ENCODE peak calls at places on chromosomes 13 and 19, in four cellular contexts. R is A549, X is GM12878, F is IMR-90. J is an unnamed sample.

GRCh38 chr19:56718231-56718630 is 46.7 kb upstream of the ZNF835 start:
- DNase-seq in R (no peak), X (no peak), F (no peak), J (no peak)

GRCh38 chr13:49298903-49299605 is 51.3 kb downstream of the CDADC1 start:
- DNase-seq in R (no peak), F (no peak), X (no peak), J (no peak)

GRCh38 chr13:70856706-70857105 is 748.5 kb upstream of the KLHL1 start:
- DNase-seq in R (no peak), F (no peak), X (no peak), J (no peak)

GRCh38 chr19:8445488-8446001 is 770 bp downstream of the HNRNPM start:
- DNase-seq in F (no peak), X (no peak), R (no peak), J (peak; percentile 74)

GRCh38 chr13:40982772-40983171 is 36.3 kb downstream of the ELF1 start:
- DNase-seq in X (peak; percentile 84), R (no peak), F (peak; percentile 52), J (peak; percentile 74)

GRCh38 chr13:66992683-66993082 is 237.5 kb downstream of the PCDH9 start:
- DNase-seq in R (no peak), X (no peak), F (no peak), J (no peak)

GRCh38 chr13:74056829-74057564 is 77.2 kb downstream of the KLF12 start:
- DNase-seq in X (no peak), R (no peak), F (no peak), J (no peak)

GRCh38 chr13:25167349-25167748 is 4.7 kb downstream of the AMER2 start:
- DNase-seq in R (no peak), F (no peak), X (no peak), J (no peak)

GRCh38 chr19:12947702-12948596 is 2.3 kb downstream of the RAD23A start:
- DNase-seq in F (no peak), X (no peak), R (no peak), J (peak; percentile 16)

GRCh38 chr19:48629599-48630288 is 7.4 kb downstream of the DBP start:
- DNase-seq in X (no peak), F (no peak), R (no peak), J (peak; percentile 54)

GRCh38 chr19:18785179-18786124 is 5.7 kb downstream of the COMP start:
- DNase-seq in F (peak; percentile 22), R (peak; percentile 66), X (no peak), J (peak; percentile 100)

GRCh38 chr13:40119852-40120251 is 464.4 kb downstream of the COG6 start:
- DNase-seq in X (no peak), F (no peak), R (no peak), J (no peak)

GRCh38 chr13:27117947-27118346 is 53.7 kb downstream of the USP12 start:
- DNase-seq in X (no peak), F (no peak), R (no peak), J (no peak)

GRCh38 chr19:6374179-6374709 is 1.5 kb downstream of the PSPN start:
- DNase-seq in R (no peak), X (no peak), F (no peak), J (no peak)

GRCh38 chr13:20054586-20054985 is 96.1 kb downstream of the ZMYM2 start:
- DNase-seq in F (no peak), R (no peak), X (no peak), J (no peak)

GRCh38 chr13:59823495-59823894 is 340.2 kb downstream of the DIAPH3 start:
- DNase-seq in X (no peak), F (peak; percentile 77), R (no peak), J (no peak)

GRCh38 chr13:95100525-95101121 is 200.6 kb downstream of the ABCC4 start:
- DNase-seq in F (peak; percentile 77), R (peak; percentile 66), X (peak; percentile 21), J (no peak)

GRCh38 chr13:31797154-31797775 is 57.9 kb downstream of the RXFP2 start:
- DNase-seq in R (peak; percentile 2), X (no peak), F (peak; percentile 55), J (no peak)

GRCh38 chr19:33490041-33490451 is 31.5 kb downstream of the PEPD start:
- DNase-seq in R (no peak), X (no peak), F (no peak), J (no peak)

GRCh38 chr19:33493401-33494275 is 28.0 kb downstream of the PEPD start:
- DNase-seq in X (no peak), F (no peak), R (no peak), J (no peak)

GRCh38 chr19:33492951-33493350 is 28.6 kb downstream of the PEPD start:
- DNase-seq in X (no peak), R (no peak), F (no peak), J (no peak)

GRCh38 chr19:33488826-33489225 is 32.8 kb downstream of the PEPD start:
- DNase-seq in F (no peak), R (no peak), X (no peak), J (no peak)

GRCh38 chr19:33492090-33492489 is 29.5 kb downstream of the PEPD start:
- DNase-seq in F (no peak), X (no peak), R (no peak), J (no peak)
- TF ChIP-seq ELK1 in F (no peak), X (no peak), R (no peak), J (no peak)

GRCh38 chr19:28046932-28047331 is 1166.0 kb downstream of the UQCRFS1 start:
- DNase-seq in X (no peak), R (no peak), F (no peak), J (no peak)

GRCh38 chr19:28049875-28050274 is 1163.1 kb downstream of the UQCRFS1 start:
- DNase-seq in X (no peak), F (no peak), R (no peak), J (no peak)

GRCh38 chr19:28045621-28046020 is 1167.3 kb downstream of the UQCRFS1 start:
- DNase-seq in F (no peak), X (no peak), R (no peak), J (no peak)

DNA sequence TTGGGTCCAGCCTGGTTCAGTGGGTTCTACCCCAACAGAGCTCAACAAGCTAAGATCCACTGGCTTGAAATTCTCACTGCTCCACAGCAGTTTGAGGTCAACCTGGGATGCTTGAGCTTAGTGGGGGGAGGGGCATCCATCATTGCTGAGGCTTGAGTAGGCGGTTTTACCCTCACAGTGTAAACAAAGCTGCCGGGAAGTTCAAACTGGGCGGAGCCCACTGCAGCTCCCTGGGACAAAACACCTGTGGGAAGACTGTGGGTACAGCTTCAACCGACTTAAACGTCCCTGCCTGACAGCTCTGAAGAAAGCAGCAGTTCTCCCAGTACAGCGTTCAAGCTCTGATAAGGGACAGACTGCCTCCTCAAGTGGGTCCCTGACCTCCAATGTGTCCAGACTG is 1161.9 kb downstream of the UQCRFS1 start:
- DNase-seq in R (no peak), X (no peak), F (no peak), J (no peak)
- TF ChIP-seq ELK1 in R (no peak), X (no peak), F (no peak), J (no peak)

DNA sequence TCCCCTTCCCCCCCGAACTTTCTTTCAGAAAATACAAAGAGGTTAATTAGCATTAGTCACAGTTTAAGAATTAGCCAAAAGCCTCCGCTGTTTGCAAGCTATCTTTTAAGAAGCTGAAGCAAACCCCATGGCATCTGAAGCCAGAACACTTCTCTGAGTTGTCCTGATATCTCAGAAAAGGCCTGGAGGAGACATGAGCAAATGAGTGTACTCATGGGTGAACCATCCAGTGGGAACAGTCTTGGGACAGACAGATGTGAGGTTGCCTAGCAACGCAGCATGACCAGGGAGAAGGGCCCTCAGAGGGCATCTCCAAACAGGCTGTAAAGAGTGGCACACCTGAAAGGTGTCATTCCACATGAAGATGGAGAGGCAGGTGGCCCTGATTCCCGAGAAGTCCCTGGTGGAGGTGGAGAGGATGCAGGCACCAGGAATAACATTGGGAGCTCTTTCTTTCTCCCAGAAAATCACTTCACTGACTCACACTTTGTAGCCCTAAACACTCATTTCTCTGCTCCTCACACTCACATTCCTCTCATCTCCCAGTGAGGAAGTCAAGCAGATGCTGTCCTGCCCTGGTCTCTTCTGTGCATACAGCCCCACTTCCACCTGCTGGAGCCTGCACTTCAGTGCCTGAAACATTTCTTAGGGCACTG is 87.0 kb upstream of the TSHZ3 start:
- DNase-seq in X (no peak), R (no peak), F (peak; percentile 24), J (no peak)
- TF ChIP-seq ELK1 in X (no peak), R (no peak), F (no peak), J (no peak)

GRCh38 chr19:53809518-53810186 is 14.5 kb downstream of the NLRP12 start:
- DNase-seq in F (no peak), R (no peak), X (no peak), J (peak; percentile 30)
- TF ChIP-seq ELK1 in F (no peak), R (no peak), X (no peak), J (no peak)

DNA sequence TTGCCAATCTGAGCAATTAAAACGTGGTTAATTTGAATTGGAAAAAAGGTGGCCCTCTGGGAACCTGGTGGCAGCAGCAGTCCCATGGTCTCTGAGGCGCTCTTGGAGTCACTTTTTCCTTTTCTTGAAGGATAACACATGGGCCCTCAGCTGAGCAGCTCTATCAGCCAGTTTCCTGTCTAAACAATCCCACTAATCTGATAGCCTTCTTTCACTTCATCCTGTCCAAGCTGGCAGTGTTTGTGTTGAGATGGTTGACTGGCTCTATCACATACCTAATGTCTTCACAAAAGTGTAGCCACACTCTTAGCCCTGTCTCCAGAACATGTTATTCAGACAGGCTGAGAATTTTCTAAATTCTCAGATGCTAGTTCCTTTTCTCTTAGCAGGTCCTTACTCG is 10.7 kb downstream of the MZT1 start:
- DNase-seq in F (no peak), X (no peak), R (no peak), J (no peak)
- TF ChIP-seq ELK1 in F (no peak), X (no peak), R (no peak), J (no peak)

DNA sequence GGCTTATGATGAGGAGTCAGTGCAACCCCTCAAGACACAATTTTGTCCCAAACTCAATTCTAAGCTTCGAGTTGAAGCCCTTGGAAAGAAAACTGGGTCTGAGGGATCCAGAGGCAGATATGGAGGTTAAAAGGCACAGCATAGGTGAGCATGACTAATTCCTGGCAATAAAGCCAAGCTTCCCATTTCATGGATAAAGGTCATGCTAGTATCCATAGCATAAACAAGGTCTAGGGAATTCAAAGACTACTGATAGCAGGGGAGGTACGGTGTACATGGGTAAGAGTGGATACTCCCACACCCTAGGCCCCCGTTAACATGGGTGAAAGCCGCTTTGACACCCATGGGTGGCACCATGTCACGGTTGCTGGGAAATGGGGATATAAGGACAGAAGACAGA is 24.0 kb downstream of the MED4 start:
- DNase-seq in F (no peak), X (no peak), R (no peak), J (no peak)
- TF ChIP-seq ELK1 in F (no peak), X (no peak), R (no peak), J (no peak)

DNA sequence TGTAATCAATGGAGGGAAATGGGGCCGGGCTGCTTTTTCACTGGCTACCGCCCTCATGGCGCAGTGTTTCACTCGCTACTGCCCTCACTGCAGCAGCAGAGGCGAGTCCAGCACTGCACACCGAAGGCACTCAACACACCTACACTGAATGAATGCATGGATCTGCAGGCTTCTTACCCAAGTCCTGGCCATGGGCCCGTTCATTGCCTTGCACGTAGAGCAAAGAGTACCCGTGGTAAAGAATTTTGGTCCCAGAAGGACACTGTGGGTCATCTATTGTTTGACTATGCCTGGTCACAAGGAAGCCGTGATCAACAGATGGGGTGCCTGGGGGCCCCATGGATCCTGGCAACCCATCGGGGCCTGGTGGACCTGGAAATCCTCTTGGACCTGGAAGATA is 144.9 kb downstream of the COL4A1 start:
- DNase-seq in X (no peak), R (no peak), F (no peak), J (no peak)
- TF ChIP-seq ELK1 in X (no peak), R (no peak), F (no peak), J (no peak)

J was measured in K562.